ENCODE peak calls at places on chromosomes 7 and 10, in four cellular contexts. N, D, E and P are unnamed samples.

GRCh38 chr10:9227679-9228365 is 1173.3 kb downstream of the GATA3 start:
- DNase-seq in N (no peak), D (no peak), E (no peak), P (no peak)

GRCh38 chr7:151209588-151209987 is 700 bp downstream of the H2BK1 start:
- DNase-seq in N (no peak), D (no peak), E (no peak), P (no peak)

GRCh38 chr7:155122831-155123230 is 52.7 kb downstream of the HTR5A start:
- DNase-seq in N (no peak), D (no peak), E (no peak), P (no peak)

GRCh38 chr7:20026762-20027161 is 190.4 kb downstream of the MACC1 start:
- DNase-seq in N (no peak), D (no peak), E (no peak), P (no peak)

GRCh38 chr10:21173433-21173963 is 276.4 kb upstream of the NEBL start:
- DNase-seq in N (peak; percentile 22), D (no peak), E (peak; percentile 74), P (peak; percentile 55)

GRCh38 chr7:4745971-4746919 is 29.2 kb upstream of the AP5Z1 start:
- DNase-seq in N (no peak), D (peak; percentile 74), E (no peak), P (no peak)

GRCh38 chr7:157433628-157434027 is 96.8 kb downstream of the DNAJB6 start:
- DNase-seq in N (no peak), D (no peak), E (peak; percentile 47), P (peak; percentile 35)

GRCh38 chr10:86693721-86694369 is 25.5 kb downstream of the LDB3 start:
- DNase-seq in N (peak; percentile 79), D (peak; percentile 73), E (peak; percentile 74), P (peak; percentile 71)

GRCh38 chr7:68770649-68771048 is 827.6 kb upstream of the AUTS2 start:
- DNase-seq in N (no peak), D (peak; percentile 4), E (no peak), P (peak; percentile 71)

GRCh38 chr7:158976849-158977593 is 120.7 kb downstream of the DYNC2I1 start:
- DNase-seq in N (peak; percentile 73), D (peak; percentile 84), E (peak; percentile 97), P (peak; percentile 84)

GRCh38 chr7:102096706-102097427 is 189.8 kb upstream of the SH2B2 start:
- DNase-seq in N (no peak), D (no peak), E (peak; percentile 33), P (no peak)

GRCh38 chr7:111210996-111211395 is 120.1 kb downstream of the LRRN3 start:
- DNase-seq in N (no peak), D (peak; percentile 45), E (no peak), P (no peak)

GRCh38 chr10:11440250-11441150 is 170.9 kb downstream of the USP6NL start:
- DNase-seq in N (no peak), D (no peak), E (peak; percentile 38), P (no peak)

GRCh38 chr7:97422046-97422445 is 304.5 kb downstream of the SDHAF3 start:
- DNase-seq in N (no peak), D (no peak), E (no peak), P (no peak)

GRCh38 chr7:115085421-115085820 is 163.5 kb downstream of the MDFIC start:
- DNase-seq in N (no peak), D (no peak), E (no peak), P (no peak)

GRCh38 chr7:43615558-43616145 is 32.7 kb downstream of the STK17A start:
- DNase-seq in N (no peak), D (no peak), E (no peak), P (no peak)

GRCh38 chr7:157508477-157508881 is 171.7 kb downstream of the DNAJB6 start:
- DNase-seq in N (no peak), D (no peak), E (no peak), P (no peak)

GRCh38 chr10:59362184-59362966 is at the start of gene FAM13C:
- DNase-seq in N (peak; percentile 74), D (peak; percentile 74), E (peak; percentile 84), P (peak; percentile 87)

GRCh38 chr7:102811942-102812678 is 63.3 kb downstream of the FAM185A start:
- DNase-seq in N (no peak), D (peak; percentile 31), E (no peak), P (no peak)

GRCh38 chr7:34069676-34070075 is 164.3 kb downstream of the BMPER start:
- DNase-seq in N (no peak), D (peak; percentile 47), E (no peak), P (no peak)

GRCh38 chr7:128858380-128859231 is 4.0 kb upstream of the ATP6V1F start:
- DNase-seq in N (no peak), D (no peak), E (no peak), P (peak; percentile 75)

DNA sequence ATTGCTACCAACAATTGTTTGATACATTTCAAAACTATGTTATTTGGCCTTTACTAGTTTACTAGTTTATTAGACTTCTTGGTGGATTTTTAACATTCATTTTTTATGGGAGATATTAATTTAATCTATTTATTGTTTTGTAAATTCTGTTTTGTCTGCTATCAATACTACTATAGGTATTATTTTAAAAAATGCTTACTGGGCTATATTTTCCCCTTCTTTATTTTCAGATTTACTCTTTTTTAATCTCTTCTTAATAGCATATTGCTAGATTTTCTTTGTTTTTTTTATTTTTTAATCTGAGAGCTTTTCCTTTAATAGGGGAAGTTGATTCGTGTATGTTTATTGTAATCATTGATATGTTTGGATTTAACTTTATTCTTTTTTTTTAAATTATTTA is 147.5 kb downstream of the CDK14 start:
- DNase-seq in N (no peak), D (no peak), E (no peak), P (no peak)
- TF ChIP-seq CTCF in N (no peak), D (no peak), E (no peak), P (no peak)

GRCh38 chr10:71756441-71757191 is 16.7 kb downstream of the VSIR start:
- DNase-seq in N (no peak), D (no peak), E (no peak), P (no peak)
- H3K4me1 ChIP-seq in N (peaks cover 3% of the 10 kb centered on the region), D (peaks cover 5% of the 10 kb centered on the region), E (peaks cover 7% of the 10 kb centered on the region), P (peaks cover 20% of the 10 kb centered on the region)

DNA sequence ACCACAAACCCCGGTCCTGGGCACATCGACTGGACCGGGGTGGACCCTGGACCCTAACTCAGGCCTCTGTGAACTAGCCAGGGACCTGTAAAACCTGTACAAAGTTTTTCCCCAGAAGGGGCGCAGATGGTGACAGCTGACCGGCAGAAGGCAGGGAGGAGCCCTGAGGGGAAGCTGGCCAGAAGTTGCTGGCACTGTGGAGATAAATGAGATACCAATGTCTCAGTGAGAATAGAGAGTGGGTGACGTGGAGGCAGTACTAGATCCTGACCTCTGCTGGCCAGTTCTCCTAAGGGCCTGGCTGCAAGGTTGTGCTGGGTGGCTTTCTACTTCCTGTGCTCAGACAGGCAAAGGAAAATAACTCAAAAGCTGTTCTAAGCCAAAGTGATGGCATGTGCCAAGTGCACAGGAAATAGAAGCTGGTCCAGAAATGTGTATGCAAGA is 10.6 kb upstream of the TSPAN14 start:
- DNase-seq in N (no peak), D (peak; percentile 67), E (no peak), P (no peak)
- TF ChIP-seq CTCF in N (no peak), D (peak; percentile 55), E (peak; percentile 57), P (peak; percentile 60)

DNA sequence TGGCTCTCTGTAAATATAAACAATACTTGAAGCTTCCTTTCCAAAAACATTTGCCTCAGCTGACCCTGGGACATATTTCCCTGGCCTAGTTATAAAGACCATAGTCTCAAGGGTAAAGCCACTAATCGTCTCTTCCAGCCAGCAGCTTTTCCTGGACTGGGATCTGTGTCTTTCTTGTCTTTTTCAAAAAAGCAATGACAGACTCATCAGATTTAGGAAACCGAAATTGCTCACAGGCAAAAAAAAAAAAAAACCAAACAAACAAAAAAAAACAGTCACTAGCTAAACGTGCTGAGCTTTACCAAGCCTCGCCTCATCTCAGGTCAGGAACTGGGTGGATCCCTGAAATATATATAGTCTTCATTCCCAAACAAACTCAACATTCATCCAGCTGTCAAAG is 23.5 kb downstream of the STN1 start:
- DNase-seq in N (no peak), D (peak; percentile 45), E (no peak), P (no peak)
- H3K4me1 ChIP-seq in N (peaks cover 16% of the 10 kb centered on the region), D (no peaks in the 10 kb centered on the region), E (no peaks in the 10 kb centered on the region), P (peaks cover 15% of the 10 kb centered on the region)

DNA sequence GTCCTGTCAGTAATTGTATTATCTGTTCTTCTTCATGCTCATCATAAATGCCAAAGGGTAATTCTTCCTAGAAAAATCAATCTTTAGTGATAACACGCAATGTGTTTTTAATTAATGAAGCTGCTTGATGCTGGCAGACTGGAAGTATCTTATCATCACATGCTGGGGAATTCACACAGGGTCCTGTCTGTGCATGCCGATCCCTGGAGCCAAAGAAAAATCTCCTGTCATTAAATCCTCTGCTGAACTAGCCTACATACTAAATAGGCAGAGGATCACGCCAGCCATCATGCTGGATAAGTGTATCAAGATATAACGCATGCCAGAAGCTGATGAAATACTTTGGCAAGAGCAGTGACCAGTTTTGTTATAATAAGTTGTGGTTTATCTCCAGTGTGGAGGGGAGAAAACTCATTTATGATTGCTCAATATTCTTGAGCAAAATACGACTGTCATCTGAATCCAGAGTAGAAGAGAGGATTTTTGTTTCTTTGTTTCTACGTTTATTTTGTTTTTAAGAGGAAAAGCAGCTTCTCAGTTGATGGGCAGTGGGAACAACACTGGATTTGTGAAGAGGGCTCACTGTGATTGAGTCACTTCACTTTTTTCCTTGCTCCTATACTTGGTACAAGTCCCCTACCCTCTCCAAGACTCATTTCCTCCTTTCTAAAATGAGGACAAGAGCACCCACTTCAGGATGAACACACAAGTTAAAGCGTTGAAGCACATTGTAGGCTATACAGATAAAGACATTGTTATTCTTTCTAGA is 649.1 kb downstream of the TNS3 start:
- DNase-seq in N (no peak), D (peak; percentile 98), E (no peak), P (no peak)
- TF ChIP-seq CTCF in N (no peak), D (peak; percentile 51), E (peak; percentile 30), P (no peak)

DNA sequence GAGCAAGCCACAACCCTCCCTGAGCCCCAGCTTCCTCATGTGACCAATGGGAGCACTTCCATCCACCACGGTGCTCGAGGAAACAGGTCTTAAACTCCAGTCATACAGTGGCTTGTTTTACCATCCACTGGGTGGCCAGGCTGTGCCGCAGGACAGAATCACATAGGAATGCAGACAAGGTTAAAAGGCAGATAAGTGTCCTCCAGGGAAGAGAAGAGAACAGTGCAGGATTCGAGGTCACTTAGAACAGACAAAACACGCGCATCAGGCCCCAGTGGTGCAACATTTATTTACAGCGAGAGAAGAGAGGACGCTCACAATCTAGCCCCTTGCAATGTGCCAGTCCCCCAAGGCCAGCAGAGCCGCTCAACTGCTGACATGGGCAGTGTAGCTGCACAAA is 92.8 kb downstream of the TMEM130 start:
- DNase-seq in N (no peak), D (no peak), E (no peak), P (no peak)
- H3K4me1 ChIP-seq in N (no peaks in the 10 kb centered on the region), D (no peaks in the 10 kb centered on the region), E (peaks cover 4% of the 10 kb centered on the region), P (no peaks in the 10 kb centered on the region)